ENCODE peak calls at places on chromosomes 13 and 19, in four cellular contexts. D, Q, O and L are unnamed samples.
A peak's percentile ranks its signal among the peaks of the same experiment; 100 is the strongest.

GRCh38 chr13:41942462-41943094 is 18.3 kb downstream of the VWA8 start:
- DNase-seq in D (peak; percentile 59), Q (no peak), O (no peak), L (no peak)

GRCh38 chr19:6233051-6233826 is 46.5 kb downstream of the MLLT1 start:
- DNase-seq in D (no peak), Q (peak; percentile 83), O (peak; percentile 80), L (peak; percentile 81)

GRCh38 chr19:39308531-39309304 is 11.9 kb downstream of the LRFN1 start:
- DNase-seq in D (no peak), Q (no peak), O (no peak), L (no peak)

GRCh38 chr13:78607409-78608253 is 4.3 kb upstream of the POU4F1 start:
- DNase-seq in D (no peak), Q (no peak), O (no peak), L (no peak)

GRCh38 chr13:102567857-102568256 is 28.9 kb upstream of the TPP2 start:
- DNase-seq in D (no peak), Q (no peak), O (no peak), L (no peak)

GRCh38 chr13:112885782-112886268 is 83.2 kb upstream of the MCF2L start:
- DNase-seq in D (peak; percentile 88), Q (peak; percentile 92), O (peak; percentile 82), L (peak; percentile 94)

GRCh38 chr19:15563325-15563794 is 51.7 kb upstream of the CYP4F8 start:
- DNase-seq in D (no peak), Q (peak; percentile 61), O (no peak), L (peak; percentile 73)

GRCh38 chr19:16447015-16447384 is 24.8 kb downstream of the EPS15L1 start:
- DNase-seq in D (peak; percentile 88), Q (peak; percentile 83), O (peak; percentile 88), L (peak; percentile 92)

GRCh38 chr13:76879211-76879875 is 6.9 kb downstream of the KCTD12 start:
- DNase-seq in D (peak; percentile 91), Q (peak; percentile 38), O (peak; percentile 77), L (peak; percentile 82)

GRCh38 chr13:40578055-40578454 is 88.4 kb downstream of the FOXO1 start:
- DNase-seq in D (no peak), Q (no peak), O (no peak), L (no peak)

DNA sequence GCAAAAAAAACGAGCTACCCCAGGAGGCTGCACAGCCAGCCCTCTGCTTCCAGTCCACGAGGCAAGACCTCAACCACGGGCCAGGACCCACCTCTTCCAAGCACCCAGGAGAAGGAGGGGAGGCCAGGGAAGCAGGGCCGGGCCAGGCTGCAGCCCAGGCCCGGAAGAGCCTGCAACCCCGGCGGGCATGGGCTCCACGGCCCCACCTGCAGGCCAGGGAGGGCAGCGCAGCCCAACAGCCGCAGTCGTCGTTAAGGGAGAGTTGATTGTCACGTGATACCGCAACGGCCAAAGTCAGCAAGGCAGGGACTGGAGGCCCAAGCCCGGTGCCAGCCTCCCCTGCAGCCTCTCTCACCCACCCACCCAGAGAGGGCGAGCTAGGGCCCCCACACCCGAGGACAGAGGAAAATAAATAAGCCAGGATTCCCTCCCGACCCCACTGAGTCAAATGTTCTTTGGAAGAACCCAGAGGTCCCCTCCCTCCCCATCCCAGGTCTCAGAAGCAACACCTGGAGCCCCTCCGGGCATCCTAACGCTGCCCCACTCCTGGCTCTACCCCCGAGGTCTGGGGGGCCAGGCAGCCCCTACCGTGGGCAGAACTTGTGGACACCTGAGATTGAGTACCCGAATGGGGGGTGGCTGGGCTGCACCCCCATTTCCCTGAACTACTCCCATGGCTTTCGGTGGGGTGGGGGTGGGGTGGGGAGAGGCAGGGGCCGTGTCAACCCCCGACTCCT is 5.2 kb upstream of the REXO1 start:
- DNase-seq in D (peak; percentile 81), Q (peak; percentile 90), O (peak; percentile 88), L (peak; percentile 90)
- H3K4me1 ChIP-seq in D (peaks cover 55% of the 10 kb centered on the region), Q (peaks cover 63% of the 10 kb centered on the region), O (peaks cover 30% of the 10 kb centered on the region), L (no peaks in the 10 kb centered on the region)

GRCh38 chr19:50059045-50059444 is 33.2 kb downstream of the ZNF473 start:
- DNase-seq in D (no peak), Q (no peak), O (no peak), L (no peak)
- H3K9me3 ChIP-seq in D (peaks cover 37% of the 10 kb centered on the region), Q (peaks cover 25% of the 10 kb centered on the region), O (peaks cover 44% of the 10 kb centered on the region), L (peaks cover 12% of the 10 kb centered on the region)

GRCh38 chr19:12842511-12842910 is 4.2 kb downstream of the MAST1 start:
- DNase-seq in D (no peak), Q (no peak), O (peak; percentile 23), L (no peak)

GRCh38 chr19:12838893-12839656 is 760 bp downstream of the MAST1 start:
- DNase-seq in D (no peak), Q (no peak), O (peak; percentile 35), L (no peak)

GRCh38 chr19:12840091-12841079 is 2.1 kb downstream of the MAST1 start:
- DNase-seq in D (peak; percentile 62), Q (peak; percentile 71), O (peak; percentile 73), L (peak; percentile 52)

GRCh38 chr19:12843328-12843727 is 5.0 kb downstream of the MAST1 start:
- DNase-seq in D (no peak), Q (no peak), O (peak; percentile 51), L (no peak)

GRCh38 chr19:12841094-12841493 is 2.8 kb downstream of the MAST1 start:
- DNase-seq in D (peak; percentile 38), Q (no peak), O (peak; percentile 53), L (no peak)
- H3K27ac ChIP-seq in D (no peak overlapping the region), Q (no peak overlapping the region), O (no peak overlapping the region), L (no peak overlapping the region)

GRCh38 chr13:109815651-109816050 is 29.3 kb upstream of the IRS2 start:
- DNase-seq in D (no peak), Q (no peak), O (no peak), L (no peak)

GRCh38 chr13:109818136-109818535 is 31.8 kb upstream of the IRS2 start:
- DNase-seq in D (no peak), Q (no peak), O (no peak), L (no peak)

GRCh38 chr13:109818891-109819290 is 32.5 kb upstream of the IRS2 start:
- DNase-seq in D (no peak), Q (no peak), O (no peak), L (no peak)

GRCh38 chr13:109816112-109816978 is 30.0 kb upstream of the IRS2 start:
- DNase-seq in D (no peak), Q (no peak), O (no peak), L (no peak)

GRCh38 chr13:109816979-109817275 is 30.5 kb upstream of the IRS2 start:
- DNase-seq in D (no peak), Q (no peak), O (no peak), L (no peak)
- H3K4me1 ChIP-seq in D (peaks cover 5% of the 10 kb centered on the region), Q (no peaks in the 10 kb centered on the region), O (no peaks in the 10 kb centered on the region), L (no peaks in the 10 kb centered on the region)